ENCODE peak calls at places on chromosomes 7 and 10, in nine cellular contexts. C is MCF 10A, Z is tibial nerve, T is brain microvascular endothelial cell, Y is A549, N is GM10248, V is WERI-Rb-1, U is kidney epithelial cell, P is Peyer's patch. J is an unnamed sample.

GRCh38 chr10:26274391-26274790 is 57.8 kb downstream of the GAD2 start:
- DNase-seq in C (no peak), Z (no peak), T (no peak), Y (no peak), N (no peak), V (no peak), U (no peak), P (no peak), J (no peak)

GRCh38 chr10:19971343-19971742 is 155.1 kb downstream of the PLXDC2 start:
- DNase-seq in C (no peak), Z (no peak), T (no peak), Y (no peak), N (no peak), V (no peak), U (no peak), P (no peak), J (no peak)

GRCh38 chr10:49415846-49416245 is 20.0 kb upstream of the DRGX start:
- DNase-seq in C (no peak), Z (no peak), T (no peak), Y (no peak), N (no peak), V (no peak), U (no peak), P (no peak), J (no peak)

GRCh38 chr10:12022580-12023257 is 19.9 kb downstream of the UPF2 start:
- DNase-seq in C (no peak), Z (no peak), T (no peak), Y (no peak), N (peak; percentile 34), V (no peak), U (no peak), P (no peak), J (no peak)

GRCh38 chr10:22690158-22690557 is 24.2 kb downstream of the PIP4K2A start:
- DNase-seq in C (no peak), Z (no peak), T (no peak), Y (no peak), N (no peak), V (no peak), U (no peak), P (no peak), J (no peak)

GRCh38 chr7:46791180-46791579 is 790.7 kb downstream of the TNS3 start:
- DNase-seq in C (no peak), Z (no peak), T (no peak), Y (no peak), N (no peak), V (no peak), U (no peak), P (no peak), J (no peak)

GRCh38 chr10:120979435-120980315 is 128.5 kb downstream of the WDR11 start:
- DNase-seq in C (no peak), Z (no peak), T (peak; percentile 2), Y (peak; percentile 44), N (no peak), V (peak; percentile 80), U (no peak), P (peak; percentile 20), J (no peak)

GRCh38 chr10:74118794-74119193 is 31.8 kb downstream of the AP3M1 start:
- DNase-seq in C (peak; percentile 56), Z (no peak), T (no peak), Y (peak; percentile 21), N (no peak), V (no peak), U (no peak), P (no peak), J (peak; percentile 26)

GRCh38 chr7:8684426-8684825 is 251.0 kb downstream of the NXPH1 start:
- DNase-seq in C (no peak), Z (no peak), T (no peak), Y (no peak), N (no peak), V (no peak), U (no peak), P (no peak), J (no peak)

GRCh38 chr7:122305475-122306319 is 1.1 kb upstream of the FEZF1 start:
- DNase-seq in C (no peak), Z (no peak), T (no peak), Y (no peak), N (no peak), V (peak; percentile 54), U (no peak), P (no peak), J (no peak)

GRCh38 chr7:110839866-110840265 is 251.1 kb upstream of the LRRN3 start:
- DNase-seq in C (peak; percentile 26), Z (no peak), T (peak; percentile 45), Y (no peak), N (no peak), V (peak; percentile 8), U (no peak), P (no peak), J (no peak)

GRCh38 chr10:43259981-43260761 is 6.7 kb downstream of the RASGEF1A start:
- DNase-seq in C (peak; percentile 65), Z (no peak), T (no peak), Y (no peak), N (no peak), V (no peak), U (no peak), P (no peak), J (peak; percentile 77)

GRCh38 chr7:156532016-156532602 is 108.5 kb upstream of the RNF32 start:
- DNase-seq in C (no peak), Z (no peak), T (no peak), Y (no peak), N (no peak), V (no peak), U (no peak), P (no peak), J (no peak)

GRCh38 chr7:22295402-22296264 is 61.3 kb downstream of the RAPGEF5 start:
- DNase-seq in C (peak; percentile 12), Z (no peak), T (no peak), Y (no peak), N (no peak), V (no peak), U (no peak), P (no peak), J (no peak)

GRCh38 chr10:55800607-55801241 is 560.3 kb downstream of the ZWINT start:
- DNase-seq in C (no peak), Z (no peak), T (no peak), Y (no peak), N (no peak), V (no peak), U (no peak), P (no peak), J (no peak)

DNA sequence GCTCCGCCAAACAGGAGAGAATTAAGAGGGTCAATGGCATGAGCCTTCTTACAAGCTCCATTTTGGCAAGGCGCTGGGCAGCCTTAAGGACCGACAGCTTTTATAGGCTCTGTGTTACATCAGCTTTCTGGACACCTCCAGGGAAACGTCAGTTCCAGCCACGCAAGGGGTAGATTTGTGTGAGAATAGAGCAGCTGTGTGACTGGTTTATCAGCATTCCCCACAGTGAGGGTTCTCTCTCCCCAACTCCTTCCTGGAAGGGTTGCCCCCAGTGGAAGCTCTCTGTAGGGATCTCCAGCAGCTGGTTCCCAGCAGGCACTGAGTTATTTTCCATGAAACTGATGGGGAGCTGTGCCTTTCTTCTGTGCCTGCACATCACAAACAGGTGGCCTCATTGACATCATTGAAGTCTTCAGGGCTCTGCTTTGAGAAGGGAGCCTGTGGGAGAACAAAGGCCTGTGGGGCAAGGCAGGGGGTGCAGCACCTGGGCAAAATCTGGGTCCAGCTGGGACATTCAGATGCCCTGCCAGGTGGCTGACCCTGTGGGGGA is at the start of gene CUZD1:
- DNase-seq in C (no peak), Z (no peak), T (no peak), Y (no peak), N (no peak), V (no peak), U (no peak), P (no peak), J (no peak)
- TF ChIP-seq CTCF in C (no peak), Z (no peak), T (no peak), Y (no peak), N (no peak), V (no peak), U (no peak), P (no peak), J (no peak)

DNA sequence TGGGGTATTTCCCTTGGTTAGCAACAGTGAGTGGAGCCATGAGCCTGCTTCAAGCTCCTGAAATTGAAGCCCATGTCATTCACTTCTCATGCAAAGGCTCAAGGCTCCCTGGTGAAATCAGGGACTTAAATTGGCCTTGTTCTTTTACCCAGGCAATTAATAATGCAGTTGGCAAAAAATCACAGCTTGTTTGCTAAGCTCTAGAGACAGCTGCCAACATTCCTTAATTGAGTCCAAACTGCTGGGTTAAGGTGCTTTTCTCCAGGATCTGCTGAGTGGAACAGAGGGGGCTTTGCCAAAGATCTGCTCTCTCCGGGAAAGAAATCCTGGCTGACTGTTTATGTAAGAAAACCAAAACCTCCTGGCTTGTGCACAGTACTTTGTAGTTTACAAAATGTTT is 257.7 kb upstream of the GHITM start:
- DNase-seq in C (no peak), Z (no peak), T (no peak), Y (no peak), N (no peak), V (peak; percentile 14), U (no peak), P (no peak), J (no peak)
- TF ChIP-seq CTCF in C (no peak), Z (no peak), T (no peak), Y (no peak), N (no peak), V (no peak), U (no peak), P (no peak), J (no peak)

DNA sequence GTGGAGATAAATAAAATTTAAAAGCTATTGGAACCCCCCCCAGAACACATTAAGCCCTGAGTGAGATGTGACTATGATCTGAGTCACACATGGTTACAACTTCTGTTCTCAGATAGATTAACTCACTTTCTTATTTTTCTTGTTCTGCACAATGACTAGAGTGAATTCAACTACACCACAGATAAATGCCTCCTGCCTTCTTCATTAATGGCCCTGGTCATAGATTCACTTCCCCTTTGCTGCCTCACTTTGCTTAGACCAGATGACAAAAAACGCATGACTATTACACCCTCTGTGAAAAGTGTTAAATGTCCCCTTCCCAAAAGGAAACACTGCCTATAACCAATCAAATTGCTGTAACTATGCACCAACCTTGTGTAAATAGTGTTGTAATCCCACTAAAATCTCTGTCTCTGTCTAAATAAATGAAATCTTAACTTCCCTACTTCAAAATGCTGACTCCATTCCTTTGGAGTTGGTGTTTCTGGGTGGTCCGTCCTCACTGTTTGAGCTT is 49.4 kb downstream of the AKR1D1 start:
- DNase-seq in C (peak; percentile 44), Z (no peak), T (peak; percentile 51), Y (peak; percentile 11), N (peak; percentile 56), V (no peak), U (peak; percentile 92), P (no peak), J (no peak)
- TF ChIP-seq CTCF in C (no peak), Z (no peak), T (no peak), Y (no peak), N (no peak), V (no peak), U (no peak), P (no peak), J (no peak)

DNA sequence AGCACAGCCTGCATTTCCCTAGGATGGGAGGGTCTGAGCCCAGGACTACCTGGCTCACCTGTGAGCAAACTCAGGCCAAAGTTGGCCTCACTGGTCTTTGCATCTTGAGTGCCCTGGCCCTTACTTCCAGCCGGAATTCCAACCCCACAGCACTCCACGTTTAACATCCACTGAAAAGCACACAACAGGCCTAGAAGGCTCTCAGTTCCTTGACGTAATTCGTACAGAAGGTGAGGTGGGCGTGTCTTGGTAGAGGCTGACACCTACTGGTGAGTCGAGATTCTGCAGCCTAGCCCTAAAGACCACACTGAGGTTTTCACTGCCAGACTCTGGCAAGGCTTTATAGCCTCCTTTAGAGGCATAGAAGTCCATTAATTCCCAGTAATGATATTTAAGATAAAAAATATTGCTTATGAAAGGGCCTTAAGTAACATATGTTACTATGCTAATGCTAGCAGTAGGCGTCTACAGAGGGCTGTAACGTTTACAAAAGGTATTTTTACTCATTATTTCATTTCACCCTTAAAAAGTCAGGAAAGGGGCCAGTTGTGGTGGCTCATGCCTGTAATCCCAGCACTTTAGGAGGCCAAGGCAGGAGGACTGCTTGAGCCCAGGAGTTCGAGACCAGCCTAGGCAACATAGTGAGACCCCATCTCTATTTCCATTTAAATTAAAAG is 95.8 kb downstream of the HIP1 start:
- DNase-seq in C (peak; percentile 69), Z (no peak), T (peak; percentile 61), Y (peak; percentile 59), N (peak; percentile 79), V (peak; percentile 55), U (no peak), P (peak; percentile 62), J (no peak)
- TF ChIP-seq CTCF in C (peak; percentile 68), Z (peak; percentile 64), T (peak; percentile 88), Y (peak; percentile 46), N (peak; percentile 65), V (peak; percentile 91), U (peak; percentile 63), P (peak; percentile 71), J (peak; percentile 57)

J was measured in suprapubic skin.